ENCODE peak calls at places on chromosomes 13 and 19, in eight cellular contexts. K, L, H, X, S, R, I and V are unnamed samples.

GRCh38 chr13:75963318-75963717 is 327.2 kb downstream of the LMO7 start:
- DNase-seq in S (peak), K (no peak), X (no peak), H (no peak), R (no peak), L (peak), I (no peak), V (no peak)

GRCh38 chr19:1904385-1905070 is 671 bp upstream of the ADAT3 start:
- DNase-seq in I (no peak), L (peak), R (no peak), X (peak), S (peak), H (no peak), K (peak), V (no peak)

GRCh38 chr19:38862321-38863059 is 12.7 kb upstream of the HNRNPL start:
- DNase-seq in X (no peak), R (no peak), K (no peak), L (no peak), H (no peak), S (peak), I (no peak), V (no peak)

GRCh38 chr13:90135558-90135957 is 1211.9 kb upstream of the MIR17HG start:
- DNase-seq in H (no peak), X (no peak), R (no peak), I (no peak), S (no peak), L (no peak), K (no peak), V (no peak)

GRCh38 chr13:29716493-29716892 is 121.0 kb upstream of the SLC7A1 start:
- DNase-seq in H (no peak), S (no peak), R (no peak), X (no peak), I (no peak), K (no peak), L (no peak), V (no peak)

GRCh38 chr19:46913198-46913851 is 52.5 kb downstream of the ARHGAP35 start:
- DNase-seq in R (no peak), H (no peak), I (no peak), X (no peak), S (no peak), L (no peak), K (no peak), V (no peak)

GRCh38 chr19:46065486-46065885 is 24.7 kb upstream of the IGFL4 start:
- DNase-seq in S (no peak), X (no peak), I (no peak), H (no peak), L (no peak), R (no peak), K (no peak), V (no peak)

GRCh38 chr13:99237981-99238662 is 20.1 kb downstream of the GPR18 start:
- DNase-seq in S (no peak), X (no peak), H (no peak), I (no peak), K (no peak), R (no peak), L (no peak), V (no peak)

GRCh38 chr13:101545521-101545920 is 93.0 kb downstream of the ITGBL1 start:
- DNase-seq in I (no peak), X (no peak), L (no peak), S (no peak), K (no peak), R (no peak), H (no peak), V (no peak)

GRCh38 chr19:55289117-55289796 is 5.5 kb downstream of the BRSK1 start:
- DNase-seq in H (no peak), K (no peak), L (no peak), S (no peak), X (no peak), I (no peak), R (no peak), V (no peak)

GRCh38 chr13:98456423-98456845 is 120.5 kb downstream of the STK24 start:
- DNase-seq in H (no peak), S (no peak), I (no peak), L (no peak), R (no peak), K (no peak), X (no peak), V (no peak)

GRCh38 chr13:23753523-23753922 is 135.7 kb downstream of the MIPEP start:
- DNase-seq in I (no peak), S (no peak), H (no peak), X (no peak), K (no peak), L (peak), R (no peak), V (no peak)

GRCh38 chr19:3367572-3368440 is 1.4 kb downstream of the NFIC start:
- DNase-seq in R (no peak), L (no peak), X (no peak), K (no peak), H (no peak), S (no peak), I (no peak), V (no peak)

GRCh38 chr19:4967738-4968461 is 1.0 kb upstream of the KDM4B start:
- DNase-seq in I (no peak), K (no peak), S (peak), R (no peak), H (no peak), L (no peak), X (no peak), V (no peak)

GRCh38 chr19:3979674-3980352 is 5.5 kb downstream of the EEF2 start:
- DNase-seq in H (no peak), S (no peak), K (no peak), I (no peak), L (no peak), X (peak), R (no peak), V (no peak)

GRCh38 chr19:55605637-55606470 is at the start of gene ZNF865:
- DNase-seq in H (no peak), R (peak), X (peak), S (peak), I (peak), L (peak), K (peak), V (peak)

GRCh38 chr19:29806098-29806866 is 5.5 kb upstream of the CCNE1 start:
- DNase-seq in H (no peak), X (no peak), I (no peak), L (no peak), K (no peak), R (no peak), S (peak), V (no peak)

GRCh38 chr13:98048263-98048662 is 94.6 kb upstream of the FARP1 start:
- DNase-seq in R (no peak), X (no peak), L (no peak), K (no peak), H (no peak), S (no peak), I (no peak), V (no peak)

GRCh38 chr19:48194041-48194871 is 23.8 kb downstream of the ZSWIM9 start:
- DNase-seq in H (no peak), I (peak), L (no peak), X (peak), S (peak), K (no peak), R (peak), V (no peak)

GRCh38 chr13:74287672-74288169 is 153.5 kb upstream of the KLF12 start:
- DNase-seq in X (peak), H (no peak), K (peak), I (peak), R (peak), S (peak), L (peak), V (peak)

GRCh38 chr19:30335306-30335886 is 36.8 kb upstream of the ZNF536 start:
- DNase-seq in X (no peak), L (no peak), H (peak), I (no peak), R (no peak), K (no peak), S (no peak), V (peak)

GRCh38 chr19:47239610-47240296 is 8.8 kb upstream of the BBC3 start:
- DNase-seq in X (peak), H (peak), K (no peak), S (peak), R (no peak), I (peak), L (no peak), V (peak)

GRCh38 chr19:771332-771785 is 20.4 kb downstream of the MISP start:
- DNase-seq in I (peak), S (peak), L (no peak), R (no peak), K (no peak), H (no peak), X (peak), V (no peak)

GRCh38 chr19:33394723-33395560 is 21.4 kb downstream of the CEBPG start:
- DNase-seq in L (no peak), I (no peak), S (no peak), X (no peak), H (no peak), K (no peak), R (no peak), V (no peak)

GRCh38 chr19:45922281-45922680 is 7.7 kb upstream of the NANOS2 start:
- DNase-seq in X (peak), L (no peak), H (no peak), I (no peak), K (no peak), R (no peak), S (peak), V (no peak)

GRCh38 chr19:18494267-18494607 is 27.6 kb downstream of the ELL start:
- DNase-seq in H (no peak), R (no peak), X (no peak), L (no peak), S (no peak), I (no peak), K (no peak), V (no peak)

GRCh38 chr13:44181938-44182337 is 191.7 kb upstream of the SERP2 start:
- DNase-seq in I (no peak), K (no peak), X (no peak), L (no peak), S (no peak), R (no peak), H (no peak), V (no peak)

GRCh38 chr19:49692102-49692599 is 1.2 kb downstream of the CPT1C start:
- DNase-seq in R (no peak), I (no peak), S (no peak), X (no peak), L (no peak), K (no peak), H (no peak), V (no peak)

GRCh38 chr19:37980419-37980975 is 73.5 kb downstream of the SIPA1L3 start:
- DNase-seq in R (no peak), S (no peak), K (no peak), H (no peak), L (no peak), I (no peak), X (no peak), V (peak)